ENCODE peak calls at places on chromosomes 3 and 15, in ten cellular contexts. W, M, X, C, Y, N, S, O, E and F are unnamed samples.

GRCh38 chr3:134049676-134050075 is 20.0 kb upstream of the SLCO2A1 start:
- DNase-seq in W (no peak), C (no peak), E (no peak), O (no peak), M (no peak), N (no peak), Y (no peak), S (no peak), X (no peak), F (no peak)

GRCh38 chr3:188956839-188957489 is 214.8 kb upstream of the TPRG1 start:
- DNase-seq in W (no peak), N (peak; percentile 87), M (peak; percentile 76), E (no peak), X (no peak), S (no peak), Y (peak; percentile 42), O (no peak), C (peak; percentile 54), F (no peak)

GRCh38 chr15:94677202-94677790 is 445.9 kb downstream of the MCTP2 start:
- DNase-seq in E (no peak), O (no peak), S (no peak), M (no peak), Y (no peak), X (no peak), W (no peak), N (no peak), C (no peak), F (no peak)

GRCh38 chr3:42668793-42669217 is 15.3 kb downstream of the ZBTB47 start:
- DNase-seq in O (no peak), W (no peak), Y (no peak), E (no peak), M (peak; percentile 28), S (no peak), C (no peak), X (no peak), N (peak; percentile 36), F (no peak)

GRCh38 chr15:43134157-43134637 is 811 bp downstream of the TMEM62 start:
- DNase-seq in O (no peak), Y (peak; percentile 25), E (peak; percentile 32), C (no peak), X (no peak), S (no peak), M (no peak), W (no peak), N (no peak), F (no peak)

GRCh38 chr3:193830791-193831191 is 237.8 kb downstream of the OPA1 start:
- DNase-seq in E (no peak), N (no peak), M (no peak), S (no peak), X (no peak), O (no peak), W (no peak), C (no peak), Y (peak; percentile 43), F (peak; percentile 94)

GRCh38 chr3:154356009-154356408 is 31.7 kb upstream of the DHX36 start:
- DNase-seq in W (no peak), Y (no peak), S (no peak), M (no peak), O (no peak), C (no peak), X (no peak), E (no peak), N (no peak), F (no peak)

GRCh38 chr3:5240740-5241139 is 53.2 kb downstream of the EDEM1 start:
- DNase-seq in C (no peak), S (no peak), Y (no peak), O (no peak), X (no peak), N (no peak), M (no peak), E (no peak), W (no peak), F (no peak)

GRCh38 chr15:71747128-71748083 is 62.9 kb upstream of the NR2E3 start:
- DNase-seq in M (peak; percentile 93), C (peak; percentile 93), O (no peak), W (no peak), N (peak; percentile 39), X (no peak), E (no peak), Y (no peak), S (peak; percentile 51), F (no peak)

GRCh38 chr3:154885016-154885415 is 195.1 kb upstream of the MME start:
- DNase-seq in M (peak; percentile 87), S (no peak), X (no peak), N (peak; percentile 58), O (no peak), Y (no peak), W (no peak), E (no peak), C (peak; percentile 33), F (no peak)

GRCh38 chr3:113264249-113264648 is 52.9 kb downstream of the BOC start:
- DNase-seq in C (no peak), X (no peak), S (no peak), M (no peak), W (no peak), E (no peak), Y (peak; percentile 87), N (no peak), O (no peak), F (no peak)

GRCh38 chr3:166362698-166363097 is 525.5 kb upstream of the BCHE start:
- DNase-seq in W (no peak), C (no peak), X (no peak), O (no peak), S (no peak), N (no peak), E (no peak), M (no peak), Y (no peak), F (no peak)

GRCh38 chr3:174547801-174548200 is 311.3 kb upstream of the NAALADL2 start:
- DNase-seq in W (no peak), C (no peak), X (no peak), Y (no peak), N (peak; percentile 9), M (no peak), O (no peak), S (no peak), E (no peak), F (no peak)